ENCODE peak calls at places on chromosome 6, in eight cellular contexts. I, A, U, W, R, K, Q and Y are unnamed samples. For H3K4me1, the result is how much of the 10 kb centered on the place peaks cover.

GRCh38 chr6:45969026-45969425 is 46.6 kb downstream of the CLIC5 start:
- DNase-seq in Q (no peak), A (no peak), K (no peak), I (no peak), U (no peak), R (no peak), W (no peak), Y (no peak)

GRCh38 chr6:165606740-165607008 is 56.4 kb downstream of the PDE10A start:
- DNase-seq in R (no peak), Q (no peak), K (no peak), W (no peak), A (no peak), U (no peak), I (no peak), Y (no peak)

GRCh38 chr6:27334141-27334540 is 22.1 kb upstream of the POM121L2 start:
- DNase-seq in I (no peak), Q (no peak), K (no peak), A (no peak), R (no peak), U (no peak), W (no peak), Y (no peak)

GRCh38 chr6:56637640-56638039 is 5.0 kb downstream of the DST start:
- DNase-seq in A (peak), Q (peak), R (peak), I (no peak), W (peak), K (no peak), U (no peak), Y (no peak)

GRCh38 chr6:7673063-7673536 is 52.8 kb upstream of the BMP6 start:
- DNase-seq in K (peak), I (no peak), W (peak), A (peak), R (peak), U (peak), Q (peak), Y (peak)

GRCh38 chr6:22025468-22026159 is 271.2 kb downstream of the PRL start:
- DNase-seq in I (no peak), A (peak), U (peak), W (peak), K (peak), R (peak), Q (peak), Y (peak)

GRCh38 chr6:17994019-17994418 is 6.6 kb upstream of the KIF13A start:
- DNase-seq in U (no peak), R (no peak), W (no peak), Q (no peak), K (no peak), A (peak), I (no peak), Y (no peak)

GRCh38 chr6:158897236-158897635 is 78.1 kb upstream of the EZR start:
- DNase-seq in K (no peak), A (no peak), U (no peak), W (peak), I (no peak), R (peak), Q (no peak), Y (no peak)

GRCh38 chr6:4352731-4353130 is 217.4 kb upstream of the ECI2 start:
- DNase-seq in K (no peak), U (no peak), R (peak), Q (no peak), W (no peak), I (no peak), A (no peak), Y (no peak)

GRCh38 chr6:127582777-127583462 is 5.9 kb downstream of the C6orf58 start:
- DNase-seq in U (no peak), W (peak), Q (no peak), I (no peak), K (no peak), R (peak), A (peak), Y (no peak)

GRCh38 chr6:133796235-133796634 is 92.7 kb upstream of the TCF21 start:
- DNase-seq in R (no peak), K (no peak), U (no peak), W (no peak), A (no peak), Q (no peak), I (no peak), Y (no peak)

GRCh38 chr6:130366011-130366963 is at the start of gene TMEM200A:
- DNase-seq in K (no peak), W (peak), U (peak), I (peak), R (peak), Q (peak), A (peak), Y (peak)

GRCh38 chr6:151738960-151739359 is 68.5 kb upstream of the ESR1 start:
- DNase-seq in I (no peak), A (no peak), K (no peak), W (no peak), Q (no peak), R (no peak), U (no peak), Y (no peak)

GRCh38 chr6:155373276-155373675 is 59.0 kb upstream of the TFB1M start:
- DNase-seq in K (no peak), W (no peak), Q (no peak), A (no peak), I (no peak), R (peak), U (no peak), Y (no peak)

GRCh38 chr6:43052842-43053544 is 658 bp downstream of the CUL7 start:
- DNase-seq in U (peak), K (peak), I (peak), R (peak), W (peak), Q (peak), A (peak), Y (peak)

GRCh38 chr6:91167846-91168245 is 581.0 kb upstream of the MAP3K7 start:
- DNase-seq in A (peak), I (no peak), W (no peak), K (no peak), R (no peak), U (no peak), Q (peak), Y (no peak)

GRCh38 chr6:72622094-72622540 is 253 bp downstream of the KCNQ5 start:
- DNase-seq in K (no peak), W (peak), I (peak), Q (peak), R (peak), A (peak), U (peak), Y (peak)

GRCh38 chr6:167472876-167473275 is 148.0 kb downstream of the TTLL2 start:
- DNase-seq in I (no peak), Q (no peak), W (no peak), A (no peak), K (no peak), U (no peak), R (no peak), Y (no peak)

GRCh38 chr6:16483315-16483875 is 245.0 kb downstream of the GMPR start:
- DNase-seq in I (no peak), U (no peak), A (no peak), R (no peak), W (no peak), K (no peak), Q (no peak), Y (no peak)

GRCh38 chr6:78993955-78994354 is 84.1 kb downstream of the PHIP start:
- DNase-seq in W (no peak), I (no peak), Q (no peak), R (no peak), A (no peak), K (no peak), U (no peak), Y (no peak)

GRCh38 chr6:43940393-43941087 is 170.5 kb downstream of the VEGFA start:
- DNase-seq in W (no peak), I (peak), Q (no peak), K (no peak), R (no peak), A (no peak), U (no peak), Y (no peak)

GRCh38 chr6:136437246-136437645 is 113.0 kb downstream of the MAP7 start:
- DNase-seq in U (no peak), Q (no peak), W (no peak), K (no peak), A (no peak), I (no peak), R (no peak), Y (no peak)

GRCh38 chr6:136445063-136445462 is 105.2 kb downstream of the MAP7 start:
- DNase-seq in R (no peak), I (no peak), W (no peak), A (no peak), K (no peak), Q (no peak), U (no peak), Y (no peak)

GRCh38 chr6:136439514-136440186 is 110.6 kb downstream of the MAP7 start:
- DNase-seq in U (no peak), Q (no peak), K (no peak), R (no peak), W (no peak), I (no peak), A (no peak), Y (no peak)

GRCh38 chr6:136438445-136438844 is 111.8 kb downstream of the MAP7 start:
- DNase-seq in I (no peak), U (no peak), K (no peak), A (no peak), R (no peak), Q (no peak), W (peak), Y (no peak)

DNA sequence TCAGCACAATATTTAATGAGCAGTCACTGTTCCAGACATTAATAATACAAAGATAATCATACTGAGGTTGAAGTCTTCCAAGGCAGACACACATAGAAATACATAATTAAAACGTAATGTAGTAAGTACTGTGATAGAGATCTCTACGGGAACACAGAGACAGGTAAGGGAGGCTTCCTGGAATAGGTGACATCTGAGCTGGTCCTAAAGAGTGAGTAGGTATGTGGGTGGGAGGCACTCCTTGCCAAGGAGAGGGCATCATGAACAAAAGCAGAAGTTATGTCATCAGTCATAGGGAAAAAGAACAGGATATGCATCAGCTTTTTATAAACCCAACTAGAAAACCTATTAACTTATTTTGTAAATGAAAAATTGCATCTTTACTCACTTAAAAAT is 110.0 kb downstream of the MAP7 start:
- DNase-seq in A (no peak), R (no peak), K (no peak), Q (no peak), W (peak), I (no peak), U (no peak), Y (no peak)
- H3K4me1 ChIP-seq in A (under half), R (under half), K (under half), Q (under half), W (under half), I (under half), U (under half), Y (under half)

DNA sequence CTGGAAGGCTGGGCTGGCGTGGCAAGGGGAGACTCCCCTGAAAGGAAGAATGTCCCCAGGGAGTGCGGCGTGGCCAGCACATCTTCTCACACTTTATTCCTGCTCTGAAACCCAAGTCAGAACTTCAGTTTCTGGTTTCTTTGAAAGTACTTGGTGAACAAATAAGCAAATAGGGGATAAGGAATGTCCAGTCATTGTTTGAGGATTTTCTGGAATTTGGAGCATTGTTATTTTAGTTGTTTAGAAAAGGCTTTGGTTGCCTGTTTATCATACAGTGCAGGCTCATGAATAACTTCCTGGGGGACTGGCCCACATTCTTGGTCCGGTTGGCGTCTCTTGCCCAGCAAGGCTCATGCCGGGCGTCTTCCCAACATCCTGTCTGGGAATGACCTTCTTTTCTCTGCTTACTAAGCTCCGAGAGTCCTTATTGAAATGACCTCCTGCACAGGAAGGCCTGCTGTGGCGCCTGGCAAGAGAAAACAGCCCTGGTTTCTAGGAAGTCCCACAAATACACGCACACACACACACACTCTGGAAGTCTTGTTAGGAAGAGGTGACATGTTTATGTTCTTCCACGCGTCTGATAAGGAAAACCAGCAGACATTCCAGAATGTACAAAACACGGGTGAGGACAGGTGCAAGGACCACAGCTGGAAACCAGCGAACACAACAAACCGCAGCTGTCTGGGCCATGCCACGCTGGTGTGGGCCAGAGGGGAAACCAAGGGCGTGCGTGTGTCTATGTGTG is 71.9 kb downstream of the TMEM170B start:
- DNase-seq in A (peak), U (peak), K (peak), Q (peak), I (peak), W (no peak), R (peak), Y (peak)
- H3K27ac ChIP-seq in A (no peak), U (peak), K (peak), Q (peak), I (peak), W (no peak), R (peak), Y (peak)

GRCh38 chr6:143542915-143543314 is 31.4 kb upstream of the FUCA2 start:
- DNase-seq in W (peak), K (no peak), Q (no peak), U (no peak), I (no peak), A (no peak), R (peak), Y (no peak)

GRCh38 chr6:143544019-143544681 is 32.6 kb upstream of the FUCA2 start:
- DNase-seq in U (no peak), R (no peak), I (no peak), K (no peak), A (no peak), W (no peak), Q (no peak), Y (no peak)

GRCh38 chr6:143545165-143545564 is 33.6 kb upstream of the FUCA2 start:
- DNase-seq in W (peak), U (no peak), K (no peak), Q (no peak), I (no peak), A (no peak), R (no peak), Y (no peak)

GRCh38 chr6:143545976-143546547 is 34.5 kb upstream of the FUCA2 start:
- DNase-seq in I (no peak), W (peak), A (peak), K (no peak), R (peak), Q (no peak), U (no peak), Y (no peak)

DNA sequence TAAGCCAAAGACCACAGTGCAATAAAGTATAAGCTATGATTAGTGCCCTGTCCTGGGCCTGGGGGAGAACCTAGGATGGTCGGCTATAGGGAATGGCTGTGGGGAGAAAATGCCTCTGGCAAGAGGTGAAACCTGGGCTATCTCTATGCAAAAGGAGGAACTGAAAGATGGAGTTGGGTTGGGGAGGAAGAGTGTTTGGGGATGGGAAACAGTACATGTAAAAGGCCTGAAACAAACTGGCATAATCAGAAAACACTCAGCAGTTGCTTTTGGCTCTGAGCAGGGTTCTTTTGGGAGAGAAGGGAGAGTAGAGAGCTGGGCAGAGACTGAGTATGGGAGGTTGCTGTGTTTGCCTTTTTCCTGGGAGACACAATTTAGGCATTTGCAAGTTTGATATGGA is 31.9 kb upstream of the FUCA2 start:
- DNase-seq in A (no peak), K (no peak), U (no peak), I (no peak), Q (no peak), R (no peak), W (no peak), Y (no peak)
- H3K4me3 ChIP-seq in A (no peak), K (no peak), U (no peak), I (no peak), Q (no peak), R (no peak), W (no peak), Y (no peak)

DNA sequence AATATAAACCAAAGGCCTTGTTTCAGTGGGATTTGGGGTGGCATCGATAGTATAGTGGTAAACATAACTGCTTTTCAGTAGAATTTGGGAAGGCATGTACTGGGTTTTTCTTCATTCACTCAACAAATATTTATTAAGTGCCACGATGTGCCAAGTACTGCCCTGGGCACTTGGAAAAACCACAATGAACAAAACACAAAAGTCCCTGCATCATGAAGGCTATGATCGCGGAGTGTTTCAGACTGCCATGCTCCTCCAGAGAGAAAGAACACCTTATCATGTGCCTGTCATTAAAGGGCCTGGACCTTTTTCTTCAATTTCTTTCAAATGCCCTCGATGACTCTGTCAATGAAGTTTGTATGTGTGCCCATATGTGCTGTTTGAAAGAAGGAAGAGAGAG is 59.2 kb upstream of the CEP85L start:
- DNase-seq in Q (no peak), R (no peak), I (no peak), W (peak), A (no peak), U (no peak), K (no peak), Y (no peak)
- H3K4me1 ChIP-seq in Q (under half), R (half or more), I (under half), W (under half), A (under half), U (under half), K (under half), Y (under half)

GRCh38 chr6:163313981-163314380 is 100.5 kb upstream of the QKI start:
- DNase-seq in W (no peak), A (no peak), Q (no peak), R (no peak), I (no peak), U (no peak), K (no peak), Y (no peak)
- H3K27ac ChIP-seq in W (no peak), A (no peak), Q (no peak), R (no peak), I (no peak), U (no peak), K (no peak), Y (no peak)

DNA sequence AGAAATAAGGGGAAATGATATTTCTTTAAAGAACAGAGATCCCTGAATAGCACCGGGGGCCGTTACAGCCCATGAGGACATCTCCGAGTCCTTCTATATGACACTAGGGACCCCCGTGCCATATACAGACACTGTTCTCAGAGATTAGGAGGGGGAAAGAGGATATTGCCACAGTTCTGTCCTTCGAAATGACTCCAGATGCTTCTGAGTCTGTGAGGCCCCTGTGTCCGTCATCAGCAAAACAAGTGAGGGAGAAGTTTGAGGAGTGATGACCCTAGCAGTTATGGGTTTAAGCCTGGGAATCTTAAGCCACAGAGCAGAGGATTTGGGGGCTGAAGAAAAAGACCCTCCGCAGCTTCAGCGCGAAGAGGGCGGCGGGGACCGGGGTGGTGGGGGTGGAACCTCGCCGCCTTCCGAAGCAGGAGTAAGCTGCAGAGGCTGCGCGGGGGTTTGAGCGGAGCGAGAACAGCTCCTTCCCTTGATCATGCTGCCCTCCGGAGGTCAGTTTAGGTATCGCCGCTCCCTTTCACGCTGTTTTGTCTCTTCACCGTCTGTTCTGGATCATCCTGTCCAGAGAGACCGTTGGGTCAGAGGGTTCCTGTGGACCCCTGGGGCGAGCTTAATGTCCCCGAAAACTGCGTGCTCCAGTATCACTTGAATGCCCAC is 23.6 kb downstream of the VPS52 start:
- DNase-seq in I (peak), Q (peak), A (peak), K (peak), U (peak), R (peak), W (peak), Y (peak)
- H3K4me3 ChIP-seq in I (no peak), Q (no peak), A (peak), K (peak), U (peak), R (peak), W (peak), Y (peak)

GRCh38 chr6:24907959-24908358 is 27.8 kb downstream of the RIPOR2 start:
- DNase-seq in Q (no peak), K (no peak), R (peak), W (no peak), U (no peak), I (no peak), A (no peak), Y (no peak)

GRCh38 chr6:24903681-24904080 is 32.1 kb downstream of the RIPOR2 start:
- DNase-seq in R (no peak), U (no peak), I (no peak), W (no peak), Q (no peak), K (no peak), A (no peak), Y (no peak)

GRCh38 chr6:24905485-24905884 is 30.3 kb downstream of the RIPOR2 start:
- DNase-seq in I (no peak), A (no peak), R (no peak), W (no peak), U (no peak), K (no peak), Q (no peak), Y (no peak)

GRCh38 chr6:24908555-24908954 is 27.2 kb downstream of the RIPOR2 start:
- DNase-seq in W (no peak), K (no peak), U (no peak), A (no peak), I (no peak), Q (no peak), R (peak), Y (no peak)

DNA sequence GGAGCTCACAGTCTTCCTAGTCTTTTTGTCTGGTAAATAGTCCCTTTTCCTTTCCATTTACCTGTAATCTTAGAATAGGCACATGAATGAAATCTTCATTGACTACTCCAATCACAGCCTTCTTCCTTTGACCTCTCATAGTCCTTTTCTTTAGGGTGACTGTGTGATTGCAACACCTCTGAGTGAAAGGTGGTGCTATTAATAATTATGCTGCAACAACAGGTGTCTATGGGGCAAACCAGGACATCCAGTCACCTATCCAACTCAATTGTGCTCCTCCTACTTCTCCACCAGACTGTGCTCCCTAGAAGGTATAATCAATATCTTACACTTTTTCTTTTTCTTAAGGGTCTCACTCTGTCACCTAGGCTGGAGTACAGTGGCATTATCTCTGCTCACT is 29.4 kb downstream of the RIPOR2 start:
- DNase-seq in Q (no peak), K (no peak), A (no peak), W (no peak), I (no peak), U (no peak), R (no peak), Y (no peak)
- H3K4me1 ChIP-seq in Q (under half), K (under half), A (under half), W (under half), I (under half), U (under half), R (under half), Y (under half)

GRCh38 chr6:34157236-34157830 is 11.4 kb upstream of the GRM4 start:
- DNase-seq in W (no peak), K (no peak), R (no peak), A (no peak), Q (no peak), I (peak), U (no peak), Y (no peak)
- H3K27ac ChIP-seq in W (no peak), K (no peak), R (no peak), A (no peak), Q (no peak), I (no peak), U (no peak), Y (no peak)